ENCODE peak calls at places on chromosomes 12 and 14, in nine cellular contexts. W, E, Z, G, U, X, A, Q and B are unnamed samples.

GRCh38 chr14:71651228-71651627 is 281.0 kb upstream of the RGS6 start:
- DNase-seq in A (no peak), E (no peak), W (peak; percentile 52), X (peak; percentile 42), U (no peak), Q (no peak), G (peak; percentile 89), Z (peak; percentile 82), B (no peak)

GRCh38 chr14:103023881-103024473 is 33.4 kb downstream of the CDC42BPB start:
- DNase-seq in X (peak; percentile 61), Q (no peak), G (no peak), U (no peak), W (no peak), Z (peak; percentile 94), A (no peak), E (no peak), B (no peak)

GRCh38 chr14:65290830-65291229 is 121.7 kb upstream of the FUT8 start:
- DNase-seq in X (no peak), Z (peak; percentile 77), W (no peak), A (no peak), E (no peak), Q (no peak), G (no peak), U (no peak), B (peak; percentile 77)

GRCh38 chr14:68871392-68871791 is 78.5 kb upstream of the ZFP36L1 start:
- DNase-seq in W (no peak), E (no peak), U (no peak), Z (no peak), A (no peak), Q (no peak), G (no peak), X (no peak), B (no peak)

GRCh38 chr14:91830777-91831176 is 36.6 kb downstream of the TC2N start:
- DNase-seq in U (no peak), Z (no peak), Q (peak; percentile 45), G (no peak), W (no peak), E (no peak), X (no peak), A (no peak), B (no peak)

GRCh38 chr12:42084522-42084921 is 60.2 kb downstream of the GXYLT1 start:
- DNase-seq in A (no peak), E (no peak), U (no peak), Q (no peak), W (no peak), X (no peak), Z (no peak), G (no peak), B (no peak)

GRCh38 chr14:61101803-61102548 is 120.9 kb downstream of the SLC38A6 start:
- DNase-seq in G (no peak), W (no peak), X (no peak), A (no peak), U (no peak), E (no peak), Q (no peak), Z (peak; percentile 82), B (no peak)

GRCh38 chr12:108826115-108826806 is 31.1 kb downstream of the SSH1 start:
- DNase-seq in U (peak; percentile 57), W (peak; percentile 83), E (peak; percentile 29), G (no peak), Z (peak; percentile 99), A (peak; percentile 60), X (peak; percentile 80), Q (no peak), B (no peak)

GRCh38 chr14:101121399-101122113 is 218.0 kb upstream of the RTL1 start:
- DNase-seq in A (no peak), G (no peak), U (no peak), X (no peak), Z (no peak), Q (no peak), W (peak; percentile 11), E (no peak), B (no peak)

GRCh38 chr14:102086346-102086971 is 385 bp downstream of the HSP90AA1 start:
- DNase-seq in A (peak; percentile 64), U (peak; percentile 51), Q (no peak), X (peak; percentile 70), Z (peak; percentile 66), G (no peak), E (peak; percentile 33), W (peak; percentile 45), B (no peak)

GRCh38 chr14:67749341-67750110 is 47.8 kb downstream of the RDH12 start:
- DNase-seq in W (no peak), U (no peak), A (no peak), G (no peak), Q (no peak), Z (no peak), E (no peak), X (no peak), B (no peak)

GRCh38 chr14:24119691-24120090 is 4.9 kb upstream of the NRL start:
- DNase-seq in U (no peak), W (no peak), Z (no peak), Q (no peak), X (no peak), G (no peak), A (no peak), E (no peak), B (no peak)

GRCh38 chr14:99737956-99738667 is 54.0 kb downstream of the CYP46A1 start:
- DNase-seq in W (no peak), X (no peak), E (no peak), A (no peak), Z (no peak), Q (no peak), G (no peak), U (no peak), B (no peak)

GRCh38 chr12:12266389-12266872 is 413 bp downstream of the LRP6 start:
- DNase-seq in X (no peak), A (no peak), E (no peak), Z (no peak), W (no peak), Q (peak; percentile 67), G (no peak), U (no peak), B (no peak)

GRCh38 chr14:100056431-100056830 is 8.8 kb upstream of the EVL start:
- DNase-seq in Z (no peak), Q (no peak), G (no peak), E (no peak), U (no peak), A (no peak), X (no peak), W (no peak), B (no peak)

GRCh38 chr14:86675059-86675458 is 1145.1 kb downstream of the FLRT2 start:
- DNase-seq in Z (no peak), G (no peak), Q (peak; percentile 19), U (no peak), W (no peak), X (no peak), A (no peak), E (no peak), B (no peak)

DNA sequence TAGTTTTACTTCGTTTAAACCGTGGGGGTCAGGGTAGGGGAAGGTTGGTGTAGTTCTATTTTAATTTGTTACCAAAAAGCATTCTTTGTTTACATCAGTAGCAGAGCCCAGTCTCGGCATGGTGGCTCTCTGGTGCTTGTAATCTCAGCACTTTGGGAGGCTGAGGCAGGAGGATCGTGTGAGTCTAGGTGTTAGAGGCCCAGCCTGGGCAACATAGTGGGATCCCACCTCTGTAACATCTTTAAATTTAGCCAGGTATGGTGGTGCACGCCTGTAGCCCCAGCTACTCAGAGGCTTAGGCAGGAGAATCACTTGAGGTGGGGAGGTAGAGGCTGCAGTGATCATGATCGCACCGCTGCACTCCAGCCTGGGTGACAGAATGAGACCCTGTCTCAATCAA is 2.2 kb downstream of the LRRC43 start:
- DNase-seq in Q (no peak), X (no peak), E (no peak), G (no peak), Z (no peak), U (no peak), A (no peak), W (no peak), B (no peak)
- H3K27ac ChIP-seq in Q (no peak overlapping the region), X (no peak overlapping the region), E (no peak overlapping the region), G (no peak overlapping the region), Z (no peak overlapping the region), U (no peak overlapping the region), A (no peak overlapping the region), W (no peak overlapping the region), B (no peak overlapping the region)

GRCh38 chr12:121797937-121798801 is 4.7 kb upstream of the RHOF start:
- DNase-seq in G (no peak), W (peak; percentile 63), A (no peak), Q (peak; percentile 65), Z (peak; percentile 41), X (peak; percentile 81), E (no peak), U (peak; percentile 77), B (peak; percentile 81)
- H3K4me3 ChIP-seq in G (peak overlapping the region; percentile 74), W (peak overlapping the region; percentile 90), A (peak overlapping the region; percentile 32), Q (peak overlapping the region; percentile 84), Z (no peak overlapping the region), X (peak overlapping the region; percentile 79), E (no peak overlapping the region), U (no peak overlapping the region), B (no peak overlapping the region)

GRCh38 chr14:74698471-74698870 is 14.4 kb downstream of the AREL1 start:
- DNase-seq in Z (no peak), U (no peak), A (no peak), X (no peak), G (no peak), E (no peak), W (no peak), Q (no peak), B (no peak)
- H3K27ac ChIP-seq in Z (no peak overlapping the region), U (no peak overlapping the region), A (no peak overlapping the region), X (no peak overlapping the region), G (no peak overlapping the region), E (no peak overlapping the region), W (no peak overlapping the region), Q (no peak overlapping the region), B (no peak overlapping the region)

GRCh38 chr14:74348735-74349463 is 628 bp downstream of the VRTN start:
- DNase-seq in Q (no peak), Z (no peak), A (peak; percentile 38), U (no peak), G (no peak), X (no peak), W (no peak), E (no peak), B (no peak)

GRCh38 chr14:74347096-74347794 is 1.0 kb upstream of the VRTN start:
- DNase-seq in E (no peak), U (no peak), Z (no peak), A (no peak), Q (no peak), W (no peak), X (no peak), G (no peak), B (no peak)

GRCh38 chr14:74348241-74348734 is at the start of gene VRTN:
- DNase-seq in U (no peak), W (no peak), Z (no peak), E (no peak), X (no peak), G (no peak), A (no peak), Q (no peak), B (no peak)

GRCh38 chr14:74347795-74348100 is 523 bp upstream of the VRTN start:
- DNase-seq in U (no peak), Q (no peak), X (no peak), Z (no peak), A (no peak), W (no peak), G (no peak), E (no peak), B (no peak)

DNA sequence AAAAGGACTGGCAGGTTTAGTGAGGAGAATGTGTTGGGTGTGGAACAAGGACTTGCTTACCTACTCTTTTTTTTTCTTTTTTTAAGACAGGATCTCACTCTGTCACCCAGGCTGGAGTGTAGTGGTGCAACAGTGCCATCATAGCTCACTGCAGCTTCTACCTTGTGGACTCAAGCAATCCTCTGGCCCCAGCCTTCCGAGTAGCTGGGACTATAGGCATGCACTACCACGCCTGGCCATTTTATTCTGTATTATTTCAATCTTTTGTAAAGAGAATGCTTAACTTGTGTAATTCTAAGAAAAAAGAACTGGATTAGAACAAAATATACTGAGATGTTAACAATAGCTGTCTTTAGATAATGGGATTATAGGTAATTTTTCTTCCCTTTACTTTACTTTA is 1.9 kb upstream of the VRTN start:
- DNase-seq in U (no peak), A (no peak), W (no peak), G (no peak), Q (no peak), X (no peak), Z (no peak), E (no peak), B (no peak)
- H3K4me3 ChIP-seq in U (no peak overlapping the region), A (no peak overlapping the region), W (no peak overlapping the region), G (no peak overlapping the region), Q (no peak overlapping the region), X (no peak overlapping the region), Z (no peak overlapping the region), E (no peak overlapping the region), B (no peak overlapping the region)